ENCODE peak calls at places on chromosomes 4 and X, in five cellular contexts. X is H9, V is IMR-90, Z is H1, H is mesenchymal stem cell. O is an unnamed sample.

GRCh38 chr4:26148925-26149324 is 171.9 kb upstream of the RBPJ start:
- DNase-seq in X (no peak), H (no peak), Z (no peak), V (no peak), O (no peak)

GRCh38 chr4:38670939-38671593 is 7.1 kb downstream of the KLF3 start:
- DNase-seq in Z (no peak), X (no peak), H (no peak), V (no peak), O (no peak)

GRCh38 chrX:41603591-41603990 is 85.2 kb upstream of the GPR34 start:
- DNase-seq in Z (no peak), V (no peak), X (no peak), H (no peak), O (no peak)

GRCh38 chr4:141346144-141346543 is 125.4 kb downstream of the ZNF330 start:
- DNase-seq in X (no peak), H (peak), Z (no peak), V (peak), O (no peak)

GRCh38 chr4:6474053-6474568 is 1.7 kb upstream of the PPP2R2C start:
- DNase-seq in H (no peak), X (peak), Z (no peak), V (no peak), O (no peak)

GRCh38 chr4:126265880-126266279 is 951.1 kb downstream of the FAT4 start:
- DNase-seq in V (peak), H (no peak), X (no peak), Z (no peak), O (no peak)

GRCh38 chrX:30971761-30972603 is 82.9 kb upstream of the TAB3 start:
- DNase-seq in V (peak), H (peak), X (peak), Z (peak), O (peak)

GRCh38 chr4:59540311-59540710 is 1659.8 kb upstream of the ADGRL3 start:
- DNase-seq in V (no peak), Z (no peak), H (no peak), X (no peak), O (no peak)

GRCh38 chr4:82785248-82786003 is 13.2 kb downstream of the SCD5 start:
- DNase-seq in Z (no peak), X (peak), H (peak), V (peak), O (no peak)

GRCh38 chr4:13615162-13615561 is 12.4 kb downstream of the BOD1L1 start:
- DNase-seq in Z (no peak), H (no peak), V (no peak), X (no peak), O (no peak)

GRCh38 chrX:140764401-140764919 is 54.9 kb downstream of the LINC00632 start:
- DNase-seq in V (peak), H (peak), Z (peak), X (peak), O (no peak)

GRCh38 chr4:76087007-76087769 is 12.7 kb downstream of the ART3 start:
- DNase-seq in X (peak), Z (peak), H (peak), V (peak), O (peak)

GRCh38 chrX:112867570-112867969 is 26.9 kb upstream of the AMOT start:
- DNase-seq in X (peak), V (no peak), H (no peak), Z (no peak), O (no peak)

GRCh38 chr4:100290585-100290984 is 100.3 kb upstream of the DDIT4L start:
- DNase-seq in V (peak), X (no peak), Z (no peak), H (no peak), O (no peak)

GRCh38 chrX:24464836-24465523 is at the start of gene PDK3:
- DNase-seq in V (peak), X (peak), H (peak), Z (peak), O (peak)

GRCh38 chrX:130165181-130165702 is 399 bp downstream of the AIFM1 start:
- DNase-seq in H (no peak), V (no peak), X (no peak), Z (peak), O (no peak)

GRCh38 chrX:113222305-113222704 is 381.7 kb upstream of the AMOT start:
- DNase-seq in X (no peak), V (no peak), H (no peak), Z (no peak), O (no peak)

GRCh38 chr4:2125831-2126230 is 66.7 kb downstream of the NAT8L start:
- DNase-seq in X (no peak), V (no peak), Z (no peak), H (no peak), O (no peak)

GRCh38 chrX:125782184-125782583 is 383.9 kb downstream of the DCAF12L2 start:
- DNase-seq in Z (peak), V (no peak), H (no peak), X (no peak), O (no peak)

GRCh38 chr4:15836362-15836761 is 58.2 kb downstream of the CD38 start:
- DNase-seq in V (no peak), H (no peak), X (no peak), Z (no peak), O (no peak)

GRCh38 chrX:104041003-104041402 is 1.2 kb downstream of the H2BW2 start:
- DNase-seq in H (no peak), X (no peak), Z (no peak), V (no peak), O (no peak)

GRCh38 chr4:38385286-38386010 is 278.6 kb upstream of the KLF3 start:
- DNase-seq in Z (no peak), X (no peak), H (no peak), V (no peak), O (no peak)

GRCh38 chrX:108072746-108073145 is 18.6 kb downstream of the PSMD10 start:
- DNase-seq in H (peak), Z (no peak), V (peak), X (no peak), O (no peak)

GRCh38 chrX:56031409-56031808 is 200.7 kb upstream of the KLF8 start:
- DNase-seq in Z (no peak), V (no peak), H (no peak), X (no peak), O (no peak)
- H4K91ac ChIP-seq in Z (no peak), V (no peak), H (no peak), X (no peak), O (no peak)

GRCh38 chr4:138573246-138573645 is 331.1 kb upstream of the SLC7A11 start:
- DNase-seq in Z (no peak), V (peak), H (no peak), X (no peak), O (no peak)
- H2BK15ac ChIP-seq in Z (no peak), V (no peak), H (no peak), X (no peak), O (no peak)

GRCh38 chrX:75648803-75649588 is 126.2 kb upstream of the ZDHHC15 start:
- DNase-seq in Z (no peak), X (no peak), H (no peak), V (no peak), O (no peak)
- H4K91ac ChIP-seq in Z (no peak), X (no peak), H (no peak), V (no peak), O (no peak)

GRCh38 chr4:85368932-85369331 is 106.0 kb upstream of the ARHGAP24 start:
- DNase-seq in H (no peak), Z (no peak), V (no peak), X (no peak), O (no peak)

GRCh38 chr4:85369703-85370380 is 105.1 kb upstream of the ARHGAP24 start:
- DNase-seq in Z (no peak), X (no peak), V (no peak), H (no peak), O (no peak)

GRCh38 chr4:85367815-85368214 is 107.1 kb upstream of the ARHGAP24 start:
- DNase-seq in V (no peak), X (no peak), H (no peak), Z (no peak), O (no peak)

GRCh38 chr4:85370400-85371032 is 104.4 kb upstream of the ARHGAP24 start:
- DNase-seq in X (peak), Z (peak), V (peak), H (peak), O (peak)

DNA sequence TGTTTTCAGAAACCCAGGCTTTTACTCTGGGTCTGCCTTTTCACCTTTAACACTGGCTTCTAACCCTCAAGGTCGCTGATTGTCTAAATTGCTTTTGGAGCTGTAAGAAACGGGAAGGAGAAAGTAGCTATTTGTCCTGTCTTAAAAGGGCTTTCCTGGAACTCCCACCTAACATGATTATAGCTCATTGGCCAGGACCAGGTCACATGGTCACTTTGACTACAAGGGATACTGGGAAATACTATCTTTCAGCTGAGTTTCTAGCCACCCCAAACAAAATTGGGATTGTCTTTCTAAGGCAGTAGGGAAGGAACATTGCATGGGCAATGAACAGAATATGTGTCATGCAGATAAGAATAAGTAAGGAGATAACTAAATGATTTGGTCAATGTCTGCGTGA is 106.7 kb upstream of the ARHGAP24 start:
- DNase-seq in Z (no peak), V (no peak), X (no peak), H (no peak), O (no peak)
- H2BK15ac ChIP-seq in Z (no peak), V (no peak), X (no peak), H (no peak), O (no peak)

GRCh38 chr4:41213563-41214157 is 682 bp downstream of the APBB2 start:
- DNase-seq in X (no peak), V (no peak), Z (no peak), H (peak), O (no peak)
- H4K91ac ChIP-seq in X (no peak), V (peak), Z (no peak), H (peak), O (no peak)

GRCh38 chr4:183407128-183407585 is 37.3 kb upstream of the CDKN2AIP start:
- DNase-seq in V (peak), H (peak), Z (peak), X (peak), O (peak)
- H2BK15ac ChIP-seq in V (peak), H (peak), Z (no peak), X (no peak), O (no peak)

GRCh38 chr4:28558871-28559270 is 1698.2 kb downstream of the STIM2 start:
- DNase-seq in Z (no peak), H (peak), V (peak), X (no peak), O (no peak)

GRCh38 chr4:28557755-28558154 is 1697.1 kb downstream of the STIM2 start:
- DNase-seq in V (peak), X (no peak), Z (no peak), H (peak), O (no peak)

DNA sequence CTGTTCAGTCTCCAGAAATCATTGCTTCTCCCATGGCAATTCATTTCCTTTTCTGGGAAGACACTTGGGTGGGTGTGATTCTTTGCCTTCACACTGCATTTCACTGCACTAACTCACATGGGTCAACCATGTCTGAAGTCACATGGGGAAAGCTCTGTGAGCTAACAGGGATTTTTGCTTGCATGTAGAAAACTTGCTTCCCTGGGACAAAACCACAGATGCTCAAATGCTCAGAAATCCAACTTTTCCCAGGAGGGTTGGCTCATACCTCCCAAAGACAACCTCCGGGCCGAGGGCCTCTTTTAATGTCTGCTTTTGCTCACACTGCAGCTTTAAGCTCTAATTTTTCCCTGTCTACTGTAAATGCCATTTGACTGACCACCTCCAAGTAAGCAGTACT is 1695.2 kb downstream of the STIM2 start:
- DNase-seq in H (peak), X (no peak), V (peak), Z (no peak), O (no peak)
- H4K91ac ChIP-seq in H (no peak), X (no peak), V (no peak), Z (no peak), O (no peak)

GRCh38 chr4:112876316-112876715 is 173.1 kb upstream of the ANK2 start:
- DNase-seq in X (no peak), V (no peak), H (no peak), Z (no peak), O (no peak)
- H2BK15ac ChIP-seq in X (no peak), V (no peak), H (no peak), Z (no peak), O (no peak)

GRCh38 chrX:96538104-96538725 is 146.4 kb upstream of the DIAPH2 start:
- DNase-seq in V (no peak), X (no peak), Z (no peak), H (no peak), O (no peak)
- H4K91ac ChIP-seq in V (no peak), X (no peak), Z (no peak), H (no peak), O (no peak)

GRCh38 chr4:152684587-152684986 is 4.8 kb upstream of the TMEM154 start:
- DNase-seq in X (no peak), Z (no peak), V (no peak), H (no peak), O (no peak)

GRCh38 chr4:152684007-152684406 is 4.2 kb upstream of the TMEM154 start:
- DNase-seq in X (no peak), V (no peak), H (no peak), Z (no peak), O (no peak)

GRCh38 chr4:152689615-152690501 is 10.1 kb upstream of the TMEM154 start:
- DNase-seq in V (no peak), H (no peak), Z (no peak), X (no peak), O (no peak)

GRCh38 chr4:152687974-152688599 is 8.3 kb upstream of the TMEM154 start:
- DNase-seq in H (no peak), Z (no peak), V (no peak), X (no peak), O (no peak)

GRCh38 chr4:152686452-152687013 is 6.7 kb upstream of the TMEM154 start:
- DNase-seq in Z (no peak), H (no peak), X (no peak), V (no peak), O (no peak)
- H2BK15ac ChIP-seq in Z (peak), H (no peak), X (no peak), V (no peak), O (no peak)